ENCODE peak calls at places on chromosomes 5 and 9, in four cellular contexts. One of them, this sample, is unnamed.

GRCh38 chr5:73496984-73497457 is 1.2 kb upstream of the BTF3 start:
- DNase-seq in GM12865: peak
- DNase-seq in fibroblast of villous mesenchyme: peak
- DNase-seq in cardiac muscle cell: peak
- DNase-seq in this sample: no peak

GRCh38 chr9:121345070-121345469 is 25.0 kb downstream of the STOM start:
- DNase-seq in GM12865: no peak
- DNase-seq in fibroblast of villous mesenchyme: no peak
- DNase-seq in cardiac muscle cell: no peak
- DNase-seq in this sample: no peak

GRCh38 chr9:89999534-90000370 is 394.9 kb downstream of the GADD45G start:
- DNase-seq in GM12865: peak
- DNase-seq in fibroblast of villous mesenchyme: peak
- DNase-seq in cardiac muscle cell: peak
- DNase-seq in this sample: peak

GRCh38 chr9:124467410-124468060 is 17.3 kb downstream of the ADGRD2 start:
- DNase-seq in GM12865: no peak
- DNase-seq in fibroblast of villous mesenchyme: no peak
- DNase-seq in cardiac muscle cell: no peak
- DNase-seq in this sample: no peak

GRCh38 chr9:130023147-130023787 is 19.7 kb downstream of the FNBP1 start:
- DNase-seq in GM12865: peak
- DNase-seq in fibroblast of villous mesenchyme: no peak
- DNase-seq in cardiac muscle cell: no peak
- DNase-seq in this sample: no peak

GRCh38 chr5:142253938-142254895 is 70.6 kb downstream of the SPRY4 start:
- DNase-seq in GM12865: no peak
- DNase-seq in fibroblast of villous mesenchyme: peak
- DNase-seq in cardiac muscle cell: peak
- DNase-seq in this sample: no peak

GRCh38 chr5:93573627-93573974 is 7.4 kb downstream of the NR2F1-AS1 start:
- DNase-seq in GM12865: no peak
- DNase-seq in fibroblast of villous mesenchyme: no peak
- DNase-seq in cardiac muscle cell: no peak
- DNase-seq in this sample: no peak

GRCh38 chr5:66306105-66306843 is 162.2 kb downstream of the SREK1 start:
- DNase-seq in GM12865: peak
- DNase-seq in fibroblast of villous mesenchyme: peak
- DNase-seq in cardiac muscle cell: peak
- DNase-seq in this sample: peak

GRCh38 chr5:125612356-125613149 is 810.7 kb upstream of the GRAMD2B start:
- DNase-seq in GM12865: no peak
- DNase-seq in fibroblast of villous mesenchyme: no peak
- DNase-seq in cardiac muscle cell: no peak
- DNase-seq in this sample: no peak

GRCh38 chr5:137016783-137017324 is 482.3 kb downstream of the SPOCK1 start:
- DNase-seq in GM12865: no peak
- DNase-seq in fibroblast of villous mesenchyme: no peak
- DNase-seq in cardiac muscle cell: no peak
- DNase-seq in this sample: no peak

GRCh38 chr9:99966720-99967119 is 60.3 kb downstream of the STX17 start:
- DNase-seq in GM12865: no peak
- DNase-seq in fibroblast of villous mesenchyme: peak
- DNase-seq in cardiac muscle cell: peak
- DNase-seq in this sample: no peak

GRCh38 chr9:117224676-117225075 is 190.2 kb downstream of the ASTN2 start:
- DNase-seq in GM12865: no peak
- DNase-seq in fibroblast of villous mesenchyme: no peak
- DNase-seq in cardiac muscle cell: no peak
- DNase-seq in this sample: no peak

GRCh38 chr5:58933891-58934628 is 351.2 kb downstream of the RAB3C start:
- DNase-seq in GM12865: no peak
- DNase-seq in fibroblast of villous mesenchyme: no peak
- DNase-seq in cardiac muscle cell: no peak
- DNase-seq in this sample: no peak

GRCh38 chr9:96513622-96514021 is 63.7 kb downstream of the HABP4 start:
- DNase-seq in GM12865: no peak
- DNase-seq in fibroblast of villous mesenchyme: peak
- DNase-seq in cardiac muscle cell: peak
- DNase-seq in this sample: no peak

GRCh38 chr5:110869927-110870326 is 131.1 kb downstream of the SLC25A46 start:
- DNase-seq in GM12865: no peak
- DNase-seq in fibroblast of villous mesenchyme: no peak
- DNase-seq in cardiac muscle cell: no peak
- DNase-seq in this sample: no peak

GRCh38 chr5:149697001-149697400 is 33.1 kb upstream of the PPARGC1B start:
- DNase-seq in GM12865: no peak
- DNase-seq in fibroblast of villous mesenchyme: peak
- DNase-seq in cardiac muscle cell: peak
- DNase-seq in this sample: no peak

GRCh38 chr9:122888480-122888879 is 16.7 kb downstream of the RC3H2 start:
- DNase-seq in GM12865: no peak
- DNase-seq in fibroblast of villous mesenchyme: no peak
- DNase-seq in cardiac muscle cell: no peak
- DNase-seq in this sample: no peak

GRCh38 chr9:91059713-91060112 is 258.1 kb downstream of the SYK start:
- DNase-seq in GM12865: no peak
- DNase-seq in fibroblast of villous mesenchyme: peak
- DNase-seq in cardiac muscle cell: no peak
- DNase-seq in this sample: no peak

DNA sequence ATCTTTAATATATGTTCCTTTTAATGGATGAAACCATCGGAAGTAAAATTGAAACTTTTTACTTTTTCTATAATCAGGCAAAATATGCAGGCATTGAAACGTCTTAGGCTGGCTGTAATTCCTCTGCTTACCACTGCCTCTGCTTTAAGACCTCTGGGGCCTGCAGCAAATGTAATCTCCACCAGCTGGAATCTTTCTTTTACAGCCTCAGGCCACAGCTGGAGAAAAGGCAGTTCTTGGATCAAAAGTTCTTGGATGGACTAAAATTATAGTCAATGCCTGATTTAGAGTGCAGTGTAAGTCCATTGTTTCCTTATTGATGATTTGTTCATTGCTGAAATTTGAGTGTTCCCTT is 396.7 kb downstream of the KCTD16 start:
- DNase-seq in GM12865: no peak
- DNase-seq in fibroblast of villous mesenchyme: peak
- DNase-seq in cardiac muscle cell: no peak
- DNase-seq in this sample: no peak
- TF ChIP-seq CTCF in GM12865: no peak
- TF ChIP-seq CTCF in fibroblast of villous mesenchyme: no peak
- TF ChIP-seq CTCF in cardiac muscle cell: no peak
- TF ChIP-seq CTCF in this sample: no peak

GRCh38 chr9:82535432-82535998 is 527.4 kb downstream of the RASEF start:
- DNase-seq in GM12865: no peak
- DNase-seq in fibroblast of villous mesenchyme: no peak
- DNase-seq in cardiac muscle cell: no peak
- DNase-seq in this sample: no peak

GRCh38 chr9:82531795-82532194 is 531.1 kb downstream of the RASEF start:
- DNase-seq in GM12865: no peak
- DNase-seq in fibroblast of villous mesenchyme: no peak
- DNase-seq in cardiac muscle cell: no peak
- DNase-seq in this sample: no peak

GRCh38 chr9:82526629-82527028 is 536.3 kb downstream of the RASEF start:
- DNase-seq in GM12865: no peak
- DNase-seq in fibroblast of villous mesenchyme: no peak
- DNase-seq in cardiac muscle cell: no peak
- DNase-seq in this sample: no peak

GRCh38 chr9:82532504-82532903 is 530.4 kb downstream of the RASEF start:
- DNase-seq in GM12865: no peak
- DNase-seq in fibroblast of villous mesenchyme: no peak
- DNase-seq in cardiac muscle cell: peak
- DNase-seq in this sample: no peak
- TF ChIP-seq CTCF in GM12865: no peak
- TF ChIP-seq CTCF in fibroblast of villous mesenchyme: no peak
- TF ChIP-seq CTCF in cardiac muscle cell: peak
- TF ChIP-seq CTCF in this sample: peak

DNA sequence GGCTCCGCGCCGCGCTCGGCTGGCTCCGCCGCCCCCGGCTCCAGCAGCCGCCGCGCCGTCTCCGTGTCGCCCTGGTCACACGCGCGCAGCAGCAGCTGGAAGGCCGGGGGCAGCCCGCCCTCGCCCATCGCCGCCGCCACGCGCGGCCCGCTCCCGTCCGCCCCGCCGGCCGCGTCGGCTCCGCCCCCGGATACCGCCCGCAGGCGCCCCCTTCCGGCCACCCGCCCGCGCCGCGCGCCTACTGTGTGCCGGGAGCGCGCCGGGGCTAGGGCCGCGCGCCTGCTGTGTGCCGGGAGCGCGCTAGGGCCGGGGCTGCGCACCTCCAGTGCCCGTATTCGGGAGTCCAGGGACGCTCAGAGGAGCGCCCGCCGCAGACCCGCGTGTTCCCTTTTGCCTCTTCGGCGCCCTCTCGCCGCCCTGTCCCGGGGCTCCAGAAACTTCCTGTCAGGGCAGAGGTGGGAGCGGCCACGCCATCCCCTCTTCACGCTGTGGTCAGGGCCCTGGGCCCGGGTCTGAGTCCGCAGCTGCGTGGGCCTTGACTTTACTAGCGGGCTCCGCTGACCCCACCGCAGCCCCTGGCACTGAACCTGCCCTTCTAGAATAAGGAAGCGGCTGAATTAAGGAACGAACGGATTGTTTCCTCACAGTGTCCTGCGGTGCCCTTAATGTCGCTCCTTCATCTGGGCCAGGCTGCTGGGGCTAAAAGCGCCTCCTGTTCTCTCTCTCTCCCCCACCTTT is at the start of gene ANKS6:
- DNase-seq in GM12865: peak
- DNase-seq in fibroblast of villous mesenchyme: peak
- DNase-seq in cardiac muscle cell: peak
- DNase-seq in this sample: peak
- TF ChIP-seq CTCF in GM12865: peak
- TF ChIP-seq CTCF in fibroblast of villous mesenchyme: peak
- TF ChIP-seq CTCF in cardiac muscle cell: peak
- TF ChIP-seq CTCF in this sample: peak

DNA sequence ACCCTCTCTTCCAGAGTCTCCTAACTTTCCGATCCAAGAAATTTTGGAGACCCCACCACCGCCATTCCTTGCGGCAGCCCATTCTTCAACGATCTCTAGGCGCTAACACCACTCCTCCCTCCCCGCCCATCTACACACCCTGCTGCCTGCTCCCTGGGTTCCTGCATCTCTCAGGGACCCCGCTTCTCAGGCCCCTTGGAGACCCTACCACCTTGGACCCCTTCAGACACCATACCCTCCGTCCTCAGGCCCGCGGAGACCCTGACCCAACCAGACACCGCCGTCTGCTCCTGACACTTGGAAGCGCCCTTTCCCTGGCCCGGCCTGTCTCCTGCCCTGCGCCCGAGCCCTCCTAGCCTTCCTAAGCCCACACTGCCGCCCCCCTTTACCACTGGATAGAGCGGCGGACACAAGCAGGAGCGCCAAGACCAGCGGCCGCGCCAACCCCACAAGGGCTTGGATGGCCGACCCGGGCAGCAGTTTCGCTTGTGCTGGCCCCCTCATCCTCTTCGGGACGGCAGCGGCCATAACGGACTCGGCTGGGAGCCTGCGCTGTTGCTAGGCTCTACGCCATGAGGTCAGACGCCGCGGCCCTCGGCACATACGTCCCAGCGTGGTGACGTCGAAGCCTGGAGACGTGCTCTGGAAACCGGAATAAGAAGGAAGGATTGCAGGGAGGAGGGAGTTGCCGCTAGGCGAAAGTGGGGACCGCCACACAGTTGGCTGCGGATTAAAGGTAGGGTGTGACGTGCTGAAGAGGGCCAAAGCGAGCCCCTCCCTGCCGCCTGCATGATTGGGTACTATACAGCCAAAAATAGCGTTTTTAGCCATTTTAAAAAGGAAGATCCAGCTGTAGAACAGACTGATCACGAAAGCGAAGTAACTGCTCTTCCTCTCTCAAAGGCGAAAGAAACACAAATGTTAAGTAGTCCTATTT is at the start of gene C5orf15:
- DNase-seq in GM12865: peak
- DNase-seq in fibroblast of villous mesenchyme: peak
- DNase-seq in cardiac muscle cell: peak
- DNase-seq in this sample: peak
- TF ChIP-seq CTCF in GM12865: no peak
- TF ChIP-seq CTCF in fibroblast of villous mesenchyme: peak
- TF ChIP-seq CTCF in cardiac muscle cell: peak
- TF ChIP-seq CTCF in this sample: peak

DNA sequence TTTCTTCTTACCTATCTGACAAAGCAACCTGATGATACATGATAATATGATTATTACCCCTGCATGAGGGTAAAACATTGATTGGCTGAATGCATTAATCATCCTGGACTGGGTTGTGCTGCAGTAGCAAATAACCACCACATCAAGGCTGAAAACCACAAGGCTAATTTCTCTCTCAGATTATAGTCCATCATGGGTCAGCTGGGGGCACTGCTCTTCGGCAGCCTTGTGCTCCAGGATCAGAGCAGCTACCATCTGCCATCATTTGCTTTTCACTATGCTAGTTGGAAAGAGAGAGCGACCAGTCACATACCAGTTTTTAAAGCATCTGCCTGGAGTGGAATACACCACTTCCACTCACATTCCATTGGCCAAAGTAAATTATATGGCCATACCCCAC is 383.5 kb downstream of the RASEF start:
- DNase-seq in GM12865: no peak
- DNase-seq in fibroblast of villous mesenchyme: no peak
- DNase-seq in cardiac muscle cell: no peak
- DNase-seq in this sample: no peak
- TF ChIP-seq CTCF in GM12865: no peak
- TF ChIP-seq CTCF in fibroblast of villous mesenchyme: no peak
- TF ChIP-seq CTCF in cardiac muscle cell: no peak
- TF ChIP-seq CTCF in this sample: no peak

GRCh38 chr9:86098793-86099694 is at the start of gene GOLM1:
- DNase-seq in GM12865: peak
- DNase-seq in fibroblast of villous mesenchyme: peak
- DNase-seq in cardiac muscle cell: peak
- DNase-seq in this sample: peak
- TF ChIP-seq CTCF in GM12865: peak
- TF ChIP-seq CTCF in fibroblast of villous mesenchyme: peak
- TF ChIP-seq CTCF in cardiac muscle cell: peak
- TF ChIP-seq CTCF in this sample: peak

DNA sequence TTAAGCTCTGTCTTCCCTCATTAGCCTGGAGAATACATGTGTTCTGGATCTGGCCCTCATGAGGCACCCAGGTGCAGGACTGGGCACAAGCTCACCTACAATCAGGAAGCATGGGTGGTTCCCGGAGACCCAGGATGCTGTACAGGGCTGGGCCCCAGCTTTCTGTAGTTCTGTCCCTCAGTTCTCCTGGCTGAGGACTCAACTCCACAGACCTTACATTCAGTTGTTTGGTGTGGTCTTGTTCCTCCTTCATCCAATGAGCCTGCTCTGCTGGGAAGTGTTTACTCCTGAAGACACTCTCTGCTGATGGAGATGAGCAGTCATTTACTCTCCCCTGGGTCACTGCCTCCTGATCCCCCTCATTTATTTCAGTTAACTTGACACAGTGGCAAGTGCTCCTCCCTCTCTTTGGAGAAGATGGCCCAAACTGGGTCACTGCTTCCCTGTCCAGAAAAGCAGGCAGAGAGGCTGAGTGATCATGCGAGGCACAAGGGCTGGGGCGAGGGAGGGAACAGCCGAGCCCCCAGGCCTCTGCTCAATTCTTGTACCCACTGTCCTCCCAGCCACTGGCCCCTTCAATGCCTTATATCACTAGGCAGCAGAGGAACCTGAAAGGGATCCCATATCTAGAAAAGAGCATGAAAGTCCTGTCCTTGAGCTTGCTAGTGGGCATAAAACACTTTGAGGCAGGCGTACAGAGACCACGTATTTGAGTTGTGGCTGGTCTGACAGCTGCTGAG is 221.8 kb downstream of the FSTL4 start:
- DNase-seq in GM12865: no peak
- DNase-seq in fibroblast of villous mesenchyme: no peak
- DNase-seq in cardiac muscle cell: no peak
- DNase-seq in this sample: no peak
- TF ChIP-seq CTCF in GM12865: no peak
- TF ChIP-seq CTCF in fibroblast of villous mesenchyme: no peak
- TF ChIP-seq CTCF in cardiac muscle cell: no peak
- TF ChIP-seq CTCF in this sample: no peak